ENCODE peak calls at places on chromosomes 5 and 9, in four cellular contexts. F, Z, G and B are unnamed samples.

GRCh38 chr5:76688836-76689235 is 27.1 kb upstream of the F2R start:
- DNase-seq in F (no peak), Z (no peak), G (no peak), B (no peak)

GRCh38 chr9:94783121-94783664 is 56.7 kb downstream of the AOPEP start:
- DNase-seq in F (peak; percentile 66), Z (peak; percentile 26), G (peak; percentile 90), B (peak; percentile 88)

GRCh38 chr5:57231607-57232006 is 57.7 kb downstream of the GPBP1 start:
- DNase-seq in F (no peak), Z (no peak), G (no peak), B (no peak)

GRCh38 chr9:27338527-27338903 is 41.6 kb upstream of the EQTN start:
- DNase-seq in F (no peak), Z (no peak), G (no peak), B (no peak)

GRCh38 chr5:175696139-175696854 is 38.4 kb downstream of the HRH2 start:
- DNase-seq in F (peak; percentile 51), Z (no peak), G (no peak), B (peak; percentile 68)

GRCh38 chr9:132187006-132187760 is 25.3 kb downstream of the NTNG2 start:
- DNase-seq in F (no peak), Z (no peak), G (no peak), B (peak; percentile 33)

GRCh38 chr9:120475341-120475740 is 104.6 kb downstream of the CDK5RAP2 start:
- DNase-seq in F (no peak), Z (no peak), G (peak; percentile 83), B (no peak)

GRCh38 chr5:154373729-154374179 is 72.0 kb upstream of the SAP30L start:
- DNase-seq in F (no peak), Z (no peak), G (peak; percentile 70), B (no peak)

GRCh38 chr9:112061152-112061740 is 113.9 kb downstream of the SUSD1 start:
- DNase-seq in F (no peak), Z (peak; percentile 19), G (peak; percentile 97), B (peak; percentile 92)

GRCh38 chr5:160970605-160971191 is 118.7 kb upstream of the ATP10B start:
- DNase-seq in F (no peak), Z (no peak), G (no peak), B (peak; percentile 12)

GRCh38 chr5:14401639-14402038 is 180.0 kb upstream of the OTULINL start:
- DNase-seq in F (no peak), Z (no peak), G (no peak), B (no peak)

GRCh38 chr9:120905794-120906248 is 20.8 kb downstream of the TRAF1 start:
- DNase-seq in F (no peak), Z (no peak), G (no peak), B (no peak)

GRCh38 chr5:173211284-173211683 is 23.7 kb downstream of the NKX2-5 start:
- DNase-seq in F (no peak), Z (no peak), G (no peak), B (no peak)

GRCh38 chr9:2014148-2014547 is 999 bp upstream of the SMARCA2 start:
- DNase-seq in F (no peak), Z (no peak), G (no peak), B (no peak)

GRCh38 chr5:176639981-176640380 is 7.3 kb upstream of the TSPAN17 start:
- DNase-seq in F (peak; percentile 68), Z (no peak), G (no peak), B (no peak)